ENCODE peak calls at places on chromosomes 6 and 20, in four cellular contexts. One of them, this sample, is unnamed.

GRCh38 chr6:143806282-143807102 is 36.6 kb upstream of the LTV1 start:
- DNase-seq in Right ventricle myocardium superior: no peak
- DNase-seq in NCI-H748 treated with DMSO at 0.1 percent for 48 hours: no peak
- DNase-seq in fibroblast of pulmonary artery: peak
- DNase-seq in this sample: no peak

GRCh38 chr20:4637081-4637797 is 84.5 kb upstream of the PRND start:
- DNase-seq in Right ventricle myocardium superior: no peak
- DNase-seq in NCI-H748 treated with DMSO at 0.1 percent for 48 hours: peak
- DNase-seq in fibroblast of pulmonary artery: no peak
- DNase-seq in this sample: peak

GRCh38 chr6:25504661-25505060 is 147.4 kb upstream of the SCGN start:
- DNase-seq in Right ventricle myocardium superior: no peak
- DNase-seq in NCI-H748 treated with DMSO at 0.1 percent for 48 hours: no peak
- DNase-seq in fibroblast of pulmonary artery: no peak
- DNase-seq in this sample: no peak

GRCh38 chr20:47780990-47781389 is 4.3 kb downstream of the SULF2 start:
- DNase-seq in Right ventricle myocardium superior: no peak
- DNase-seq in NCI-H748 treated with DMSO at 0.1 percent for 48 hours: no peak
- DNase-seq in fibroblast of pulmonary artery: no peak
- DNase-seq in this sample: no peak

GRCh38 chr20:48597521-48598302 is 230.1 kb downstream of the PREX1 start:
- DNase-seq in Right ventricle myocardium superior: no peak
- DNase-seq in NCI-H748 treated with DMSO at 0.1 percent for 48 hours: no peak
- DNase-seq in fibroblast of pulmonary artery: no peak
- DNase-seq in this sample: no peak

GRCh38 chr20:25148181-25148981 is 47.1 kb upstream of the ENTPD6 start:
- DNase-seq in Right ventricle myocardium superior: peak
- DNase-seq in NCI-H748 treated with DMSO at 0.1 percent for 48 hours: no peak
- DNase-seq in fibroblast of pulmonary artery: peak
- DNase-seq in this sample: peak

GRCh38 chr20:2059411-2059810 is 42.2 kb upstream of the STK35 start:
- DNase-seq in Right ventricle myocardium superior: no peak
- DNase-seq in NCI-H748 treated with DMSO at 0.1 percent for 48 hours: no peak
- DNase-seq in fibroblast of pulmonary artery: no peak
- DNase-seq in this sample: no peak

GRCh38 chr6:144661101-144661806 is 376.1 kb downstream of the UTRN start:
- DNase-seq in Right ventricle myocardium superior: no peak
- DNase-seq in NCI-H748 treated with DMSO at 0.1 percent for 48 hours: peak
- DNase-seq in fibroblast of pulmonary artery: no peak
- DNase-seq in this sample: peak

GRCh38 chr20:62641749-62642665 is at the start of gene SLCO4A1:
- DNase-seq in Right ventricle myocardium superior: peak
- DNase-seq in NCI-H748 treated with DMSO at 0.1 percent for 48 hours: peak
- DNase-seq in fibroblast of pulmonary artery: peak
- DNase-seq in this sample: peak

GRCh38 chr6:34657307-34657978 is 39.1 kb downstream of the ILRUN start:
- DNase-seq in Right ventricle myocardium superior: no peak
- DNase-seq in NCI-H748 treated with DMSO at 0.1 percent for 48 hours: peak
- DNase-seq in fibroblast of pulmonary artery: peak
- DNase-seq in this sample: peak

GRCh38 chr6:159788757-159789376 is 535 bp downstream of the TCP1 start:
- DNase-seq in Right ventricle myocardium superior: peak
- DNase-seq in NCI-H748 treated with DMSO at 0.1 percent for 48 hours: no peak
- DNase-seq in fibroblast of pulmonary artery: peak
- DNase-seq in this sample: peak

GRCh38 chr6:21679761-21680265 is 86.3 kb downstream of the SOX4 start:
- DNase-seq in Right ventricle myocardium superior: no peak
- DNase-seq in NCI-H748 treated with DMSO at 0.1 percent for 48 hours: no peak
- DNase-seq in fibroblast of pulmonary artery: peak
- DNase-seq in this sample: peak

This sample was measured in mesendoderm.